ENCODE peak calls at places on chromosomes 2 and 18, in four cellular contexts. One of them, this sample, is unnamed.

GRCh38 chr2:70089220-70089945 is 2.1 kb downstream of the PCBP1 start:
- DNase-seq in HFF-Myc: no peak
- DNase-seq in GDM1: no peak
- DNase-seq in NCI-H1092 treated with DMSO at 0.1 percent for 48 hours: peak
- DNase-seq in this sample: no peak

GRCh38 chr2:105604938-105605337 is 139.8 kb upstream of the NCK2 start:
- DNase-seq in GDM1: no peak
- DNase-seq in NCI-H1092 treated with DMSO at 0.1 percent for 48 hours: no peak
- DNase-seq in HFF-Myc: no peak
- DNase-seq in this sample: no peak

GRCh38 chr2:166333809-166334208 is 41.9 kb downstream of the SCN9A start:
- DNase-seq in HFF-Myc: no peak
- DNase-seq in NCI-H1092 treated with DMSO at 0.1 percent for 48 hours: no peak
- DNase-seq in GDM1: no peak
- DNase-seq in this sample: no peak

GRCh38 chr2:120740765-120741513 is 5.3 kb downstream of the GLI2 start:
- DNase-seq in GDM1: no peak
- DNase-seq in HFF-Myc: no peak
- DNase-seq in NCI-H1092 treated with DMSO at 0.1 percent for 48 hours: no peak
- DNase-seq in this sample: no peak

GRCh38 chr2:108634591-108635160 is 84.6 kb upstream of the RANBP2 start:
- DNase-seq in GDM1: no peak
- DNase-seq in NCI-H1092 treated with DMSO at 0.1 percent for 48 hours: no peak
- DNase-seq in HFF-Myc: no peak
- DNase-seq in this sample: no peak

GRCh38 chr2:202084265-202084664 is 11.2 kb downstream of the KIAA2012 start:
- DNase-seq in NCI-H1092 treated with DMSO at 0.1 percent for 48 hours: no peak
- DNase-seq in GDM1: no peak
- DNase-seq in HFF-Myc: no peak
- DNase-seq in this sample: no peak

GRCh38 chr2:46062637-46063412 is 234.4 kb upstream of the EPAS1 start:
- DNase-seq in GDM1: peak
- DNase-seq in HFF-Myc: peak
- DNase-seq in NCI-H1092 treated with DMSO at 0.1 percent for 48 hours: peak
- DNase-seq in this sample: peak

GRCh38 chr2:222423632-222424280 is 587 bp upstream of the SGPP2 start:
- DNase-seq in NCI-H1092 treated with DMSO at 0.1 percent for 48 hours: no peak
- DNase-seq in HFF-Myc: no peak
- DNase-seq in GDM1: no peak
- DNase-seq in this sample: no peak

GRCh38 chr2:179240481-179241451 is 23.9 kb downstream of the SESTD1 start:
- DNase-seq in NCI-H1092 treated with DMSO at 0.1 percent for 48 hours: no peak
- DNase-seq in HFF-Myc: no peak
- DNase-seq in GDM1: no peak
- DNase-seq in this sample: no peak

GRCh38 chr2:71576541-71576940 is 123.2 kb downstream of the DYSF start:
- DNase-seq in NCI-H1092 treated with DMSO at 0.1 percent for 48 hours: no peak
- DNase-seq in GDM1: no peak
- DNase-seq in HFF-Myc: no peak
- DNase-seq in this sample: no peak

GRCh38 chr2:64685430-64685829 is 31.7 kb upstream of the SERTAD2 start:
- DNase-seq in HFF-Myc: no peak
- DNase-seq in NCI-H1092 treated with DMSO at 0.1 percent for 48 hours: no peak
- DNase-seq in GDM1: no peak
- DNase-seq in this sample: no peak

GRCh38 chr2:118118479-118118878 is 30.2 kb downstream of the INSIG2 start:
- DNase-seq in NCI-H1092 treated with DMSO at 0.1 percent for 48 hours: no peak
- DNase-seq in HFF-Myc: no peak
- DNase-seq in GDM1: no peak
- DNase-seq in this sample: no peak

GRCh38 chr2:200168641-200169265 is 137.7 kb upstream of the SPATS2L start:
- DNase-seq in NCI-H1092 treated with DMSO at 0.1 percent for 48 hours: no peak
- DNase-seq in GDM1: no peak
- DNase-seq in HFF-Myc: no peak
- DNase-seq in this sample: no peak

GRCh38 chr2:28683100-28683706 is 68.4 kb upstream of the PPP1CB start:
- DNase-seq in NCI-H1092 treated with DMSO at 0.1 percent for 48 hours: peak
- DNase-seq in GDM1: no peak
- DNase-seq in HFF-Myc: peak
- DNase-seq in this sample: no peak

GRCh38 chr2:182971820-182972547 is 66.3 kb downstream of the NCKAP1 start:
- DNase-seq in GDM1: no peak
- DNase-seq in NCI-H1092 treated with DMSO at 0.1 percent for 48 hours: no peak
- DNase-seq in HFF-Myc: no peak
- DNase-seq in this sample: no peak

GRCh38 chr18:5414546-5414945 is 119.0 kb upstream of the ZBTB14 start:
- DNase-seq in GDM1: no peak
- DNase-seq in HFF-Myc: no peak
- DNase-seq in NCI-H1092 treated with DMSO at 0.1 percent for 48 hours: no peak
- DNase-seq in this sample: no peak

GRCh38 chr18:66523219-66523991 is 80.5 kb downstream of the CDH19 start:
- DNase-seq in HFF-Myc: no peak
- DNase-seq in NCI-H1092 treated with DMSO at 0.1 percent for 48 hours: no peak
- DNase-seq in GDM1: no peak
- DNase-seq in this sample: no peak

GRCh38 chr2:127065299-127065931 is 41.5 kb downstream of the BIN1 start:
- DNase-seq in GDM1: no peak
- DNase-seq in NCI-H1092 treated with DMSO at 0.1 percent for 48 hours: no peak
- DNase-seq in HFF-Myc: no peak
- DNase-seq in this sample: no peak

GRCh38 chr18:48673456-48674197 is 134.8 kb downstream of the CTIF start:
- DNase-seq in NCI-H1092 treated with DMSO at 0.1 percent for 48 hours: no peak
- DNase-seq in GDM1: no peak
- DNase-seq in HFF-Myc: no peak
- DNase-seq in this sample: no peak

GRCh38 chr2:2825062-2825461 is 494.0 kb upstream of the MYT1L start:
- DNase-seq in HFF-Myc: no peak
- DNase-seq in NCI-H1092 treated with DMSO at 0.1 percent for 48 hours: no peak
- DNase-seq in GDM1: no peak
- DNase-seq in this sample: no peak

GRCh38 chr2:230849633-230850357 is 14.9 kb upstream of the ITM2C start:
- DNase-seq in GDM1: no peak
- DNase-seq in NCI-H1092 treated with DMSO at 0.1 percent for 48 hours: no peak
- DNase-seq in HFF-Myc: no peak
- DNase-seq in this sample: peak

GRCh38 chr2:145723872-145724271 is 1204.0 kb upstream of the ZEB2 start:
- DNase-seq in NCI-H1092 treated with DMSO at 0.1 percent for 48 hours: no peak
- DNase-seq in GDM1: no peak
- DNase-seq in HFF-Myc: no peak
- DNase-seq in this sample: no peak

GRCh38 chr2:177483531-177483930 is 91.0 kb downstream of the AGPS start:
- DNase-seq in NCI-H1092 treated with DMSO at 0.1 percent for 48 hours: no peak
- DNase-seq in HFF-Myc: no peak
- DNase-seq in GDM1: no peak
- DNase-seq in this sample: no peak

GRCh38 chr2:80050246-80050645 is 254.3 kb downstream of the LRRTM1 start:
- DNase-seq in GDM1: no peak
- DNase-seq in NCI-H1092 treated with DMSO at 0.1 percent for 48 hours: peak
- DNase-seq in HFF-Myc: peak
- DNase-seq in this sample: no peak

GRCh38 chr2:203574824-203575223 is 39.7 kb upstream of the RAPH1 start:
- DNase-seq in NCI-H1092 treated with DMSO at 0.1 percent for 48 hours: no peak
- DNase-seq in GDM1: no peak
- DNase-seq in HFF-Myc: no peak
- DNase-seq in this sample: no peak

GRCh38 chr2:98161202-98161601 is 74.2 kb downstream of the VWA3B start:
- DNase-seq in NCI-H1092 treated with DMSO at 0.1 percent for 48 hours: no peak
- DNase-seq in GDM1: no peak
- DNase-seq in HFF-Myc: no peak
- DNase-seq in this sample: no peak

This sample was measured in HTR-8/SVneo.